ENCODE peak calls at places on chromosomes 11 and 22, in ten cellular contexts. One of them, this sample, is unnamed.

GRCh38 chr11:58186938-58187337 is 1.9 kb upstream of the OR9Q2 start:
- DNase-seq in stimulated activated naive CD4-positive, alpha-beta T cell: no peak
- DNase-seq in stromal cell of bone marrow: no peak
- DNase-seq in brain microvascular endothelial cell: no peak
- DNase-seq in stimulated activated CD8-positive, alpha-beta memory T cell treated with anti-CD3 and anti-CD28 coated beads, Interleukin-2, amount 100 ng/mL, for 1 hour: no peak
- DNase-seq in NCI-H748 treated with DMSO at 0.1 percent for 48 hours: no peak
- DNase-seq in kidney tubule cell: no peak
- DNase-seq in activated naive CD8-positive, alpha-beta T cell treated with anti-CD3 and anti-CD28 coated beads, Interleukin-2, amount 10 ng/mL, durations not matched to agents 7 days and 5 days: no peak
- DNase-seq in HL-60: no peak
- DNase-seq in endothelial cell: no peak
- DNase-seq in this sample: no peak

GRCh38 chr11:8685306-8685705 is 2.7 kb downstream of the RPL27A start:
- DNase-seq in stimulated activated naive CD4-positive, alpha-beta T cell: no peak
- DNase-seq in stimulated activated CD8-positive, alpha-beta memory T cell treated with anti-CD3 and anti-CD28 coated beads, Interleukin-2, amount 100 ng/mL, for 1 hour: no peak
- DNase-seq in kidney tubule cell: no peak
- DNase-seq in stromal cell of bone marrow: no peak
- DNase-seq in NCI-H748 treated with DMSO at 0.1 percent for 48 hours: no peak
- DNase-seq in activated naive CD8-positive, alpha-beta T cell treated with anti-CD3 and anti-CD28 coated beads, Interleukin-2, amount 10 ng/mL, durations not matched to agents 7 days and 5 days: no peak
- DNase-seq in brain microvascular endothelial cell: no peak
- DNase-seq in endothelial cell: no peak
- DNase-seq in HL-60: no peak
- DNase-seq in this sample: no peak

GRCh38 chr22:50705851-50706351 is 32.1 kb upstream of the ACR start:
- DNase-seq in brain microvascular endothelial cell: no peak
- DNase-seq in activated naive CD8-positive, alpha-beta T cell treated with anti-CD3 and anti-CD28 coated beads, Interleukin-2, amount 10 ng/mL, durations not matched to agents 7 days and 5 days: no peak
- DNase-seq in stromal cell of bone marrow: no peak
- DNase-seq in HL-60: no peak
- DNase-seq in stimulated activated naive CD4-positive, alpha-beta T cell: no peak
- DNase-seq in kidney tubule cell: no peak
- DNase-seq in endothelial cell: no peak
- DNase-seq in NCI-H748 treated with DMSO at 0.1 percent for 48 hours: no peak
- DNase-seq in stimulated activated CD8-positive, alpha-beta memory T cell treated with anti-CD3 and anti-CD28 coated beads, Interleukin-2, amount 100 ng/mL, for 1 hour: no peak
- DNase-seq in this sample: peak

GRCh38 chr11:60172011-60172410 is 10.9 kb downstream of the MS4A6A start:
- DNase-seq in NCI-H748 treated with DMSO at 0.1 percent for 48 hours: no peak
- DNase-seq in brain microvascular endothelial cell: no peak
- DNase-seq in endothelial cell: no peak
- DNase-seq in stimulated activated CD8-positive, alpha-beta memory T cell treated with anti-CD3 and anti-CD28 coated beads, Interleukin-2, amount 100 ng/mL, for 1 hour: no peak
- DNase-seq in activated naive CD8-positive, alpha-beta T cell treated with anti-CD3 and anti-CD28 coated beads, Interleukin-2, amount 10 ng/mL, durations not matched to agents 7 days and 5 days: no peak
- DNase-seq in kidney tubule cell: no peak
- DNase-seq in stromal cell of bone marrow: no peak
- DNase-seq in HL-60: no peak
- DNase-seq in stimulated activated naive CD4-positive, alpha-beta T cell: no peak
- DNase-seq in this sample: no peak

GRCh38 chr11:102647430-102647829 is 22.3 kb upstream of the MMP20 start:
- DNase-seq in stromal cell of bone marrow: no peak
- DNase-seq in stimulated activated CD8-positive, alpha-beta memory T cell treated with anti-CD3 and anti-CD28 coated beads, Interleukin-2, amount 100 ng/mL, for 1 hour: no peak
- DNase-seq in kidney tubule cell: no peak
- DNase-seq in endothelial cell: no peak
- DNase-seq in stimulated activated naive CD4-positive, alpha-beta T cell: no peak
- DNase-seq in NCI-H748 treated with DMSO at 0.1 percent for 48 hours: no peak
- DNase-seq in HL-60: no peak
- DNase-seq in activated naive CD8-positive, alpha-beta T cell treated with anti-CD3 and anti-CD28 coated beads, Interleukin-2, amount 10 ng/mL, durations not matched to agents 7 days and 5 days: no peak
- DNase-seq in brain microvascular endothelial cell: no peak
- DNase-seq in this sample: no peak

GRCh38 chr22:17411213-17411612 is 42.0 kb downstream of the CECR2 start:
- DNase-seq in endothelial cell: no peak
- DNase-seq in stromal cell of bone marrow: no peak
- DNase-seq in activated naive CD8-positive, alpha-beta T cell treated with anti-CD3 and anti-CD28 coated beads, Interleukin-2, amount 10 ng/mL, durations not matched to agents 7 days and 5 days: no peak
- DNase-seq in kidney tubule cell: no peak
- DNase-seq in NCI-H748 treated with DMSO at 0.1 percent for 48 hours: no peak
- DNase-seq in HL-60: no peak
- DNase-seq in stimulated activated naive CD4-positive, alpha-beta T cell: no peak
- DNase-seq in brain microvascular endothelial cell: no peak
- DNase-seq in stimulated activated CD8-positive, alpha-beta memory T cell treated with anti-CD3 and anti-CD28 coated beads, Interleukin-2, amount 100 ng/mL, for 1 hour: no peak
- DNase-seq in this sample: no peak

GRCh38 chr11:326842-327580 is 6.4 kb upstream of the IFITM3 start:
- DNase-seq in endothelial cell: peak
- DNase-seq in stimulated activated CD8-positive, alpha-beta memory T cell treated with anti-CD3 and anti-CD28 coated beads, Interleukin-2, amount 100 ng/mL, for 1 hour: no peak
- DNase-seq in stromal cell of bone marrow: no peak
- DNase-seq in stimulated activated naive CD4-positive, alpha-beta T cell: peak
- DNase-seq in activated naive CD8-positive, alpha-beta T cell treated with anti-CD3 and anti-CD28 coated beads, Interleukin-2, amount 10 ng/mL, durations not matched to agents 7 days and 5 days: peak
- DNase-seq in brain microvascular endothelial cell: peak
- DNase-seq in HL-60: peak
- DNase-seq in kidney tubule cell: peak
- DNase-seq in NCI-H748 treated with DMSO at 0.1 percent for 48 hours: no peak
- DNase-seq in this sample: peak

GRCh38 chr11:38356255-38356654 is 1758.2 kb upstream of the RAG2 start:
- DNase-seq in HL-60: no peak
- DNase-seq in stimulated activated naive CD4-positive, alpha-beta T cell: no peak
- DNase-seq in NCI-H748 treated with DMSO at 0.1 percent for 48 hours: no peak
- DNase-seq in activated naive CD8-positive, alpha-beta T cell treated with anti-CD3 and anti-CD28 coated beads, Interleukin-2, amount 10 ng/mL, durations not matched to agents 7 days and 5 days: no peak
- DNase-seq in stimulated activated CD8-positive, alpha-beta memory T cell treated with anti-CD3 and anti-CD28 coated beads, Interleukin-2, amount 100 ng/mL, for 1 hour: no peak
- DNase-seq in kidney tubule cell: no peak
- DNase-seq in stromal cell of bone marrow: no peak
- DNase-seq in endothelial cell: no peak
- DNase-seq in brain microvascular endothelial cell: no peak
- DNase-seq in this sample: no peak

GRCh38 chr11:63444181-63444580 is 46.8 kb downstream of the PLAAT5 start:
- DNase-seq in activated naive CD8-positive, alpha-beta T cell treated with anti-CD3 and anti-CD28 coated beads, Interleukin-2, amount 10 ng/mL, durations not matched to agents 7 days and 5 days: no peak
- DNase-seq in stromal cell of bone marrow: no peak
- DNase-seq in endothelial cell: no peak
- DNase-seq in kidney tubule cell: no peak
- DNase-seq in stimulated activated CD8-positive, alpha-beta memory T cell treated with anti-CD3 and anti-CD28 coated beads, Interleukin-2, amount 100 ng/mL, for 1 hour: no peak
- DNase-seq in stimulated activated naive CD4-positive, alpha-beta T cell: no peak
- DNase-seq in NCI-H748 treated with DMSO at 0.1 percent for 48 hours: no peak
- DNase-seq in brain microvascular endothelial cell: no peak
- DNase-seq in HL-60: no peak
- DNase-seq in this sample: no peak

GRCh38 chr22:49689255-49689770 is 138.4 kb downstream of the BRD1 start:
- DNase-seq in HL-60: no peak
- DNase-seq in endothelial cell: no peak
- DNase-seq in stimulated activated naive CD4-positive, alpha-beta T cell: no peak
- DNase-seq in activated naive CD8-positive, alpha-beta T cell treated with anti-CD3 and anti-CD28 coated beads, Interleukin-2, amount 10 ng/mL, durations not matched to agents 7 days and 5 days: no peak
- DNase-seq in stromal cell of bone marrow: no peak
- DNase-seq in NCI-H748 treated with DMSO at 0.1 percent for 48 hours: no peak
- DNase-seq in kidney tubule cell: no peak
- DNase-seq in brain microvascular endothelial cell: no peak
- DNase-seq in stimulated activated CD8-positive, alpha-beta memory T cell treated with anti-CD3 and anti-CD28 coated beads, Interleukin-2, amount 100 ng/mL, for 1 hour: no peak
- DNase-seq in this sample: no peak

GRCh38 chr11:60982184-60982583 is 10.7 kb downstream of the CD6 start:
- DNase-seq in brain microvascular endothelial cell: no peak
- DNase-seq in HL-60: no peak
- DNase-seq in endothelial cell: no peak
- DNase-seq in activated naive CD8-positive, alpha-beta T cell treated with anti-CD3 and anti-CD28 coated beads, Interleukin-2, amount 10 ng/mL, durations not matched to agents 7 days and 5 days: no peak
- DNase-seq in stromal cell of bone marrow: no peak
- DNase-seq in stimulated activated naive CD4-positive, alpha-beta T cell: no peak
- DNase-seq in stimulated activated CD8-positive, alpha-beta memory T cell treated with anti-CD3 and anti-CD28 coated beads, Interleukin-2, amount 100 ng/mL, for 1 hour: no peak
- DNase-seq in NCI-H748 treated with DMSO at 0.1 percent for 48 hours: no peak
- DNase-seq in kidney tubule cell: no peak
- DNase-seq in this sample: no peak

This sample was measured in psoas muscle.